ENCODE peak calls at places on chromosomes 7 and 10, in five cellular contexts. One of them, this sample, is unnamed.

GRCh38 chr10:108663551-108663950 is 1259.8 kb downstream of the XPNPEP1 start:
- DNase-seq in stimulated activated CD8-positive, alpha-beta memory T cell treated with anti-CD3 and anti-CD28 coated beads, Interleukin-7, amount 100 ng/mL, for 1 hour: no peak
- DNase-seq in activated CD4-positive, alpha-beta T cell treated with anti-CD3 and anti-CD28 coated beads for 1 hour: no peak
- DNase-seq in activated T-cell treated with anti-CD3 and anti-CD28 coated beads for 1 hour: no peak
- DNase-seq in DMS53: no peak
- DNase-seq in this sample: no peak

GRCh38 chr7:121761399-121761798 is 111.6 kb upstream of the PTPRZ1 start:
- DNase-seq in activated T-cell treated with anti-CD3 and anti-CD28 coated beads for 1 hour: no peak
- DNase-seq in activated CD4-positive, alpha-beta T cell treated with anti-CD3 and anti-CD28 coated beads for 1 hour: no peak
- DNase-seq in DMS53: peak; percentile 18
- DNase-seq in stimulated activated CD8-positive, alpha-beta memory T cell treated with anti-CD3 and anti-CD28 coated beads, Interleukin-7, amount 100 ng/mL, for 1 hour: no peak
- DNase-seq in this sample: no peak

GRCh38 chr7:26813426-26813825 is 51.0 kb downstream of the SKAP2 start:
- DNase-seq in stimulated activated CD8-positive, alpha-beta memory T cell treated with anti-CD3 and anti-CD28 coated beads, Interleukin-7, amount 100 ng/mL, for 1 hour: no peak
- DNase-seq in activated CD4-positive, alpha-beta T cell treated with anti-CD3 and anti-CD28 coated beads for 1 hour: no peak
- DNase-seq in activated T-cell treated with anti-CD3 and anti-CD28 coated beads for 1 hour: no peak
- DNase-seq in DMS53: no peak
- DNase-seq in this sample: no peak

GRCh38 chr10:33731322-33731721 is 396.9 kb upstream of the NRP1 start:
- DNase-seq in activated T-cell treated with anti-CD3 and anti-CD28 coated beads for 1 hour: no peak
- DNase-seq in activated CD4-positive, alpha-beta T cell treated with anti-CD3 and anti-CD28 coated beads for 1 hour: no peak
- DNase-seq in DMS53: no peak
- DNase-seq in stimulated activated CD8-positive, alpha-beta memory T cell treated with anti-CD3 and anti-CD28 coated beads, Interleukin-7, amount 100 ng/mL, for 1 hour: no peak
- DNase-seq in this sample: no peak

GRCh38 chr7:147014596-147014995 is 898.0 kb downstream of the CNTNAP2 start:
- DNase-seq in DMS53: no peak
- DNase-seq in stimulated activated CD8-positive, alpha-beta memory T cell treated with anti-CD3 and anti-CD28 coated beads, Interleukin-7, amount 100 ng/mL, for 1 hour: no peak
- DNase-seq in activated CD4-positive, alpha-beta T cell treated with anti-CD3 and anti-CD28 coated beads for 1 hour: no peak
- DNase-seq in activated T-cell treated with anti-CD3 and anti-CD28 coated beads for 1 hour: no peak
- DNase-seq in this sample: no peak

GRCh38 chr10:27433976-27434375 is 70.1 kb upstream of the RAB18 start:
- DNase-seq in DMS53: no peak
- DNase-seq in stimulated activated CD8-positive, alpha-beta memory T cell treated with anti-CD3 and anti-CD28 coated beads, Interleukin-7, amount 100 ng/mL, for 1 hour: no peak
- DNase-seq in activated T-cell treated with anti-CD3 and anti-CD28 coated beads for 1 hour: no peak
- DNase-seq in activated CD4-positive, alpha-beta T cell treated with anti-CD3 and anti-CD28 coated beads for 1 hour: no peak
- DNase-seq in this sample: no peak

GRCh38 chr7:26284995-26285632 is 6.5 kb upstream of the SNX10 start:
- DNase-seq in DMS53: peak; percentile 45
- DNase-seq in stimulated activated CD8-positive, alpha-beta memory T cell treated with anti-CD3 and anti-CD28 coated beads, Interleukin-7, amount 100 ng/mL, for 1 hour: no peak
- DNase-seq in activated CD4-positive, alpha-beta T cell treated with anti-CD3 and anti-CD28 coated beads for 1 hour: no peak
- DNase-seq in activated T-cell treated with anti-CD3 and anti-CD28 coated beads for 1 hour: no peak
- DNase-seq in this sample: no peak

GRCh38 chr10:29480281-29480954 is 154.4 kb downstream of the SVIL start:
- DNase-seq in activated CD4-positive, alpha-beta T cell treated with anti-CD3 and anti-CD28 coated beads for 1 hour: no peak
- DNase-seq in DMS53: no peak
- DNase-seq in activated T-cell treated with anti-CD3 and anti-CD28 coated beads for 1 hour: no peak
- DNase-seq in stimulated activated CD8-positive, alpha-beta memory T cell treated with anti-CD3 and anti-CD28 coated beads, Interleukin-7, amount 100 ng/mL, for 1 hour: no peak
- DNase-seq in this sample: no peak

GRCh38 chr7:23680417-23681405 is 712 bp downstream of the FAM221A start:
- DNase-seq in stimulated activated CD8-positive, alpha-beta memory T cell treated with anti-CD3 and anti-CD28 coated beads, Interleukin-7, amount 100 ng/mL, for 1 hour: no peak
- DNase-seq in activated CD4-positive, alpha-beta T cell treated with anti-CD3 and anti-CD28 coated beads for 1 hour: peak; percentile 18
- DNase-seq in activated T-cell treated with anti-CD3 and anti-CD28 coated beads for 1 hour: peak; percentile 24
- DNase-seq in DMS53: peak; percentile 97
- DNase-seq in this sample: peak; percentile 82

GRCh38 chr10:12198156-12198555 is 2.2 kb downstream of the CDC123 start:
- DNase-seq in activated T-cell treated with anti-CD3 and anti-CD28 coated beads for 1 hour: no peak
- DNase-seq in DMS53: no peak
- DNase-seq in stimulated activated CD8-positive, alpha-beta memory T cell treated with anti-CD3 and anti-CD28 coated beads, Interleukin-7, amount 100 ng/mL, for 1 hour: no peak
- DNase-seq in activated CD4-positive, alpha-beta T cell treated with anti-CD3 and anti-CD28 coated beads for 1 hour: no peak
- DNase-seq in this sample: no peak

GRCh38 chr10:60450291-60450690 is 60.6 kb upstream of the ANK3 start:
- DNase-seq in activated T-cell treated with anti-CD3 and anti-CD28 coated beads for 1 hour: no peak
- DNase-seq in DMS53: no peak
- DNase-seq in stimulated activated CD8-positive, alpha-beta memory T cell treated with anti-CD3 and anti-CD28 coated beads, Interleukin-7, amount 100 ng/mL, for 1 hour: no peak
- DNase-seq in activated CD4-positive, alpha-beta T cell treated with anti-CD3 and anti-CD28 coated beads for 1 hour: no peak
- DNase-seq in this sample: no peak

GRCh38 chr7:37344886-37345579 is 103.6 kb downstream of the ELMO1 start:
- DNase-seq in stimulated activated CD8-positive, alpha-beta memory T cell treated with anti-CD3 and anti-CD28 coated beads, Interleukin-7, amount 100 ng/mL, for 1 hour: no peak
- DNase-seq in activated T-cell treated with anti-CD3 and anti-CD28 coated beads for 1 hour: no peak
- DNase-seq in DMS53: no peak
- DNase-seq in activated CD4-positive, alpha-beta T cell treated with anti-CD3 and anti-CD28 coated beads for 1 hour: no peak
- DNase-seq in this sample: no peak

GRCh38 chr10:43667317-43667731 is 18.6 kb upstream of the ZNF32 start:
- DNase-seq in stimulated activated CD8-positive, alpha-beta memory T cell treated with anti-CD3 and anti-CD28 coated beads, Interleukin-7, amount 100 ng/mL, for 1 hour: no peak
- DNase-seq in activated T-cell treated with anti-CD3 and anti-CD28 coated beads for 1 hour: no peak
- DNase-seq in activated CD4-positive, alpha-beta T cell treated with anti-CD3 and anti-CD28 coated beads for 1 hour: no peak
- DNase-seq in DMS53: peak; percentile 33
- DNase-seq in this sample: no peak

GRCh38 chr10:35933491-35933890 is 291.4 kb upstream of the FZD8 start:
- DNase-seq in activated CD4-positive, alpha-beta T cell treated with anti-CD3 and anti-CD28 coated beads for 1 hour: no peak
- DNase-seq in stimulated activated CD8-positive, alpha-beta memory T cell treated with anti-CD3 and anti-CD28 coated beads, Interleukin-7, amount 100 ng/mL, for 1 hour: no peak
- DNase-seq in activated T-cell treated with anti-CD3 and anti-CD28 coated beads for 1 hour: no peak
- DNase-seq in DMS53: no peak
- DNase-seq in this sample: no peak

GRCh38 chr7:141974831-141975230 is 1.3 kb upstream of the TAS2R38 start:
- DNase-seq in activated CD4-positive, alpha-beta T cell treated with anti-CD3 and anti-CD28 coated beads for 1 hour: no peak
- DNase-seq in DMS53: peak; percentile 69
- DNase-seq in activated T-cell treated with anti-CD3 and anti-CD28 coated beads for 1 hour: no peak
- DNase-seq in stimulated activated CD8-positive, alpha-beta memory T cell treated with anti-CD3 and anti-CD28 coated beads, Interleukin-7, amount 100 ng/mL, for 1 hour: no peak
- DNase-seq in this sample: no peak

GRCh38 chr10:98074315-98074911 is 44.0 kb upstream of the CRTAC1 start:
- DNase-seq in activated T-cell treated with anti-CD3 and anti-CD28 coated beads for 1 hour: no peak
- DNase-seq in stimulated activated CD8-positive, alpha-beta memory T cell treated with anti-CD3 and anti-CD28 coated beads, Interleukin-7, amount 100 ng/mL, for 1 hour: no peak
- DNase-seq in activated CD4-positive, alpha-beta T cell treated with anti-CD3 and anti-CD28 coated beads for 1 hour: no peak
- DNase-seq in DMS53: peak; percentile 36
- DNase-seq in this sample: no peak

GRCh38 chr7:51033722-51034530 is 251.2 kb upstream of the GRB10 start:
- DNase-seq in DMS53: no peak
- DNase-seq in stimulated activated CD8-positive, alpha-beta memory T cell treated with anti-CD3 and anti-CD28 coated beads, Interleukin-7, amount 100 ng/mL, for 1 hour: no peak
- DNase-seq in activated T-cell treated with anti-CD3 and anti-CD28 coated beads for 1 hour: no peak
- DNase-seq in activated CD4-positive, alpha-beta T cell treated with anti-CD3 and anti-CD28 coated beads for 1 hour: no peak
- DNase-seq in this sample: no peak

GRCh38 chr10:100100651-100101525 is 19.2 kb upstream of the CPN1 start:
- DNase-seq in activated CD4-positive, alpha-beta T cell treated with anti-CD3 and anti-CD28 coated beads for 1 hour: no peak
- DNase-seq in activated T-cell treated with anti-CD3 and anti-CD28 coated beads for 1 hour: no peak
- DNase-seq in stimulated activated CD8-positive, alpha-beta memory T cell treated with anti-CD3 and anti-CD28 coated beads, Interleukin-7, amount 100 ng/mL, for 1 hour: no peak
- DNase-seq in DMS53: peak; percentile 62
- DNase-seq in this sample: no peak

GRCh38 chr7:131108212-131108980 is 219.3 kb upstream of the MKLN1 start:
- DNase-seq in activated T-cell treated with anti-CD3 and anti-CD28 coated beads for 1 hour: no peak
- DNase-seq in stimulated activated CD8-positive, alpha-beta memory T cell treated with anti-CD3 and anti-CD28 coated beads, Interleukin-7, amount 100 ng/mL, for 1 hour: no peak
- DNase-seq in DMS53: peak; percentile 67
- DNase-seq in activated CD4-positive, alpha-beta T cell treated with anti-CD3 and anti-CD28 coated beads for 1 hour: no peak
- DNase-seq in this sample: peak; percentile 93

GRCh38 chr7:91168766-91169518 is 95.3 kb upstream of the FZD1 start:
- DNase-seq in activated CD4-positive, alpha-beta T cell treated with anti-CD3 and anti-CD28 coated beads for 1 hour: no peak
- DNase-seq in stimulated activated CD8-positive, alpha-beta memory T cell treated with anti-CD3 and anti-CD28 coated beads, Interleukin-7, amount 100 ng/mL, for 1 hour: no peak
- DNase-seq in DMS53: no peak
- DNase-seq in activated T-cell treated with anti-CD3 and anti-CD28 coated beads for 1 hour: no peak
- DNase-seq in this sample: no peak

GRCh38 chr7:125775319-125775718 is 845.7 kb upstream of the POT1 start:
- DNase-seq in activated CD4-positive, alpha-beta T cell treated with anti-CD3 and anti-CD28 coated beads for 1 hour: no peak
- DNase-seq in activated T-cell treated with anti-CD3 and anti-CD28 coated beads for 1 hour: no peak
- DNase-seq in DMS53: no peak
- DNase-seq in stimulated activated CD8-positive, alpha-beta memory T cell treated with anti-CD3 and anti-CD28 coated beads, Interleukin-7, amount 100 ng/mL, for 1 hour: no peak
- DNase-seq in this sample: no peak

GRCh38 chr10:44425466-44425865 is 40.6 kb upstream of the CXCL12 start:
- DNase-seq in DMS53: no peak
- DNase-seq in activated T-cell treated with anti-CD3 and anti-CD28 coated beads for 1 hour: no peak
- DNase-seq in stimulated activated CD8-positive, alpha-beta memory T cell treated with anti-CD3 and anti-CD28 coated beads, Interleukin-7, amount 100 ng/mL, for 1 hour: no peak
- DNase-seq in activated CD4-positive, alpha-beta T cell treated with anti-CD3 and anti-CD28 coated beads for 1 hour: no peak
- DNase-seq in this sample: no peak